ENCODE peak calls at places on chromosomes 4 and X, in four cellular contexts. B is pancreas, M is fibroblast of lung, Z is AG04450. N is an unnamed sample.

GRCh38 chr4:90174622-90175023 is 47.4 kb downstream of the CCSER1 start:
- DNase-seq in Z (no peak), B (no peak), M (no peak), N (peak)

GRCh38 chr4:113292371-113293042 is 243.1 kb downstream of the ANK2 start:
- DNase-seq in M (peak), Z (peak), B (no peak), N (no peak)

GRCh38 chr4:173801876-173802713 is 272.1 kb upstream of the HAND2 start:
- DNase-seq in B (no peak), M (peak), Z (no peak), N (no peak)

GRCh38 chrX:39261446-39262147 is 460.3 kb downstream of the MID1IP1 start:
- DNase-seq in M (peak), Z (no peak), B (no peak), N (peak)

GRCh38 chr4:140612356-140612755 is 43.6 kb upstream of the UCP1 start:
- DNase-seq in M (no peak), B (no peak), Z (no peak), N (no peak)

GRCh38 chr4:54229631-54230478 is 762 bp downstream of the PDGFRA start:
- DNase-seq in M (peak), Z (no peak), B (peak), N (no peak)

GRCh38 chr4:171721937-171722336 is 91.3 kb upstream of the GALNTL6 start:
- DNase-seq in B (no peak), Z (no peak), M (no peak), N (no peak)

GRCh38 chr4:12957108-12957507 is 527.0 kb downstream of the RAB28 start:
- DNase-seq in B (no peak), M (no peak), Z (no peak), N (no peak)

GRCh38 chr4:70623301-70623700 is 5.2 kb upstream of the ENAM start:
- DNase-seq in B (no peak), M (no peak), Z (no peak), N (no peak)

GRCh38 chr4:127920521-127920920 is 39.8 kb downstream of the PLK4 start:
- DNase-seq in Z (no peak), B (no peak), M (no peak), N (no peak)

GRCh38 chrX:24395775-24396174 is 35.3 kb downstream of the SUPT20HL1 start:
- DNase-seq in M (peak), Z (peak), B (no peak), N (no peak)

GRCh38 chr4:87339440-87339839 is 16.8 kb upstream of the HSD17B13 start:
- DNase-seq in M (peak), B (no peak), Z (no peak), N (no peak)

GRCh38 chrX:48540480-48540879 is 966 bp downstream of the TBC1D25 start:
- DNase-seq in B (no peak), Z (no peak), M (no peak), N (no peak)

DNA sequence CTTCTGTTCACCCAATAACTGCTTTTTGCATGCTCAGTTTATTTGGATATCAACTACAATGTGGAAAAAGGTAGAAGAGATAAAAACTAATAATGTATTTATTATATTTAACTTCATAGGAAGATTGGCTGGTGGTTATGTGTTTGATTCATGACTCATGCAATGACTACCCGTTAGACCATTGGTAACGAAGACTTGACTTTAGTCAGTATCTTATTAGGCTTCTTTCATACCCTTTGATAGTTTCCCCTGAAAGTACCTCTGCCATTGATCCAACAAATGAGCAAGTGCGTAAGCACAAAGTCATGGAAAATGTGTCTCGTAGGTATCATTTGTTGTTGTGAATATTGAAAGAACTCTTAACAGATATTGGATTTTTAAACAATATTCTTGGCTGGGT is 394.7 kb downstream of the PPP3CA start:
- DNase-seq in B (no peak), M (no peak), Z (no peak), N (no peak)
- H3K27ac ChIP-seq in B (no peak), M (no peak), Z (no peak), N (no peak)

DNA sequence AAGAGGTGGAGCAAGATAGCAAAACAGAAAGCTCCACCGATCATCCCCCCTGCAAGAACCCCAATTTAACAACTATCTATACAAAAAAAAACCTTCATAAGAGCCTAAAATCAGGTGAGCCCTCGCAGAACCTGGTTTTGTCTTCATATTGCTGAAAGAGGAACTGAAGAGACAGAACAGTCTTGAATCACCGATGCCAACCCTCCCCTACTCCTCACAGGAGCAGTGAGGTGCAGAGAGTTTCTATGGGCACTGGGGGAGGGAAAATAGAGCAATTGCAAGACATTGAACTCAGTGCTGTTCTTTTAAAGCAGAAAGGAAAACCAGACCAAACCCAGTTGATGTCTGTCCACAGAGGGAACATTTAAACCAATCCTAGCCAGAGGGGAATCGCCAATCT is 1370.3 kb downstream of the FAM133A start:
- DNase-seq in M (no peak), Z (no peak), B (no peak), N (no peak)
- H3K27ac ChIP-seq in M (no peak), Z (no peak), B (no peak), N (no peak)

GRCh38 chr4:2754848-2755820 is 1.0 kb downstream of the TNIP2 start:
- DNase-seq in B (no peak), M (no peak), Z (no peak), N (no peak)

GRCh38 chr4:2757426-2757825 is 1.3 kb upstream of the TNIP2 start:
- DNase-seq in Z (no peak), B (no peak), M (no peak), N (no peak)

GRCh38 chr4:2753444-2753843 is 2.7 kb downstream of the TNIP2 start:
- DNase-seq in M (no peak), Z (no peak), B (no peak), N (no peak)

GRCh38 chr4:2756691-2757350 is 685 bp upstream of the TNIP2 start:
- DNase-seq in Z (no peak), M (no peak), B (no peak), N (no peak)

DNA sequence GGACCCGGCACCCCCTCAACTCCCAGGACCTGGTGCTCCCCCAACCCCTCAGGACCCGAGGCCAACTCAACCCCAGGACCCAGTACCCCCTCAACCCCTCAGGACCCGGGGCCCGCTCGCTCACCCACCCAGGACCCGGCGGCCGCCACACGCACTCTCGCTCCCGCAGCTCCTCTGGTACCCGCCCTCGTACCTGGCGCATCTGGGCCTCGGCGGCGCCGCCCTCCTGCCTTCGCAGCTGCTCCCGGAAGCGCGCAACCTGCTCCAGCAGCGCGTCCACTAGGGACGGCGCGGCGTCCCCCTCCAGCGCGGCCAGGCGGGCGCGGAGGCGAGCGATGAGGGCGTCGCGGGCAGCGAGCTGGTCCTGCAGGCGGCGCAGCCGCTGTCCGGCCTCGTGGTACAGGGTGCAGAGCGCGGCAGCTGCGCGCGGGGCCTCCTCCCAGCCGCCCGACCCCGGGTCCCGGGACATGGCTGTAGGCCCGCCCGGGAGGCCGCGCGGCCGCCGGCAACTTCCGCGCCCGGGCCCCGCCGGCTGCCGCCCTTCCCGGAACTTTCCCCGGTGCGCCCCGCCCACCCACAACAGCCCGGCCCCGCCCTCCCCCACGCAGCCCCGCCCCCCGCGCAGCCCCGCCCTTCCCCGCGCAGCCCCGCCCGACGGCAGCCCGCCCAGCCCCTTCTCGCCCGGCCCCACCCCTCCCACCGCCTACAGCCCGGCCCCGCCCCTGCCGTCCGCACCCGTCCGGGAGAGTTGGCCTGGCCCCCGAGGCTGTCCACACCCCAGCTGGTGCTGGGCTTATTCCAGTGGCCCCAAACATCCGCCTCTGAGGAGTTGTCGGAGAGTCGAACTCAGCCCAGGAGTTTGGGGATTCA is at the start of gene TNIP2:
- DNase-seq in Z (peak), M (peak), B (peak), N (no peak)
- H3K27ac ChIP-seq in Z (no peak), M (peak), B (peak), N (peak)

DNA sequence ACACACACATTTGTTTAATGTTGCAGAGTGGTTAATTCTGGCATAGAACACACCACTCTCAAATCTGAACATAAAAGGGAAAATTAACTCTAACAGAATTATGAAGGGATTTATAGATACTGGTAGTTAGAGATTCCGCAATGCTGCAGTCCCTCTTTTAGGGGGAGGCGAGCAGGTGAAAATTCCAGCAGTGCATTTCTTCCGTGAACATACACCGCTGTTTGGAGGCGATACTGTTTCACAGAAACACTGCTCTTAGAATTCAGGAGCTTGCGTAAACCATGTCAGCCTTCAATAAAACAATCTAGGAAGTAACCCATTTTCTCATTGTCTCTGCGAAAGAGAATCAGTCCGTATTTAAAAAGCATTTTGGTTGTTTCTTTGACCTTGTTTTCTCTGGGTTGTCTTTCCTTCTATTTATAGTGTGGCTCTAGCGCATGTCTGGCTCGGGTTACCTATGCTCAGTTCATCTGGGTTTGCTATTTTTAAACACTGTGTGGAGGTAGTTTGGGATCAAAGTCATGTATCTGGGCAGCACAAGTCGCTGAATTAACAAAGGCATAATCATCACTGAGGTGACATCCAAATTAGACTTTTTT is 90.4 kb downstream of the GPAT3 start:
- DNase-seq in B (no peak), M (no peak), Z (no peak), N (no peak)
- H3K27ac ChIP-seq in B (no peak), M (no peak), Z (no peak), N (no peak)

DNA sequence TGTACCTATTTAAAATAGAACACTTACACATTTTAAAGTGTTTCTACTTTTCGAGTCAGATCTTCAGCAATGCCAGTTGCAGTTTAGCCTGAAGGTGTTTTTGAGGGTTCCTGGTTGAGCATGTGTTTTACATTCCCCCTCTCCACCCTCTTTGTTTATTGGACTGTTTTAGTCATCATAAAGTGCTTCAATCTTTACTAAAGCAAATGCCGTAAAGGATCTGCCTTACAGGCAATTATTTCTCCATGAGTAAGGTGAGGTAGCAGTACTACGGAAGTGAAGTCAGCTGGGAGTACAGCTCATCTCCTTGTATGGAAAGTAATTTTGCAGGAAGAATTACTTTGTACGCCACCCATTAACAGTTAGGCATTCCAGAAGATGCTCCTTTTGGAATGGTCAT is 36.9 kb downstream of the PDLIM5 start:
- DNase-seq in M (no peak), B (no peak), Z (peak), N (peak)
- H3K27ac ChIP-seq in M (no peak), B (no peak), Z (no peak), N (peak)

N was measured in epithelial cell of prostate.